ENCODE peak calls at places on chromosome 10, in eight cellular contexts. One of them, this sample, is unnamed.

GRCh38 chr10:99920486-99920885 is 89.3 kb downstream of the DNMBP start:
- DNase-seq in HCT116: no peak
- DNase-seq in PC-9: no peak
- DNase-seq in astrocyte of the spinal cord: no peak
- DNase-seq in uterus: no peak
- DNase-seq in upper lobe of right lung: no peak
- DNase-seq in fibroblast of pulmonary artery: no peak
- DNase-seq in breast epithelium: no peak
- DNase-seq in this sample: no peak

GRCh38 chr10:62755662-62756653 is 48.6 kb upstream of the ADO start:
- DNase-seq in PC-9: no peak
- DNase-seq in upper lobe of right lung: no peak
- DNase-seq in fibroblast of pulmonary artery: no peak
- DNase-seq in uterus: no peak
- DNase-seq in astrocyte of the spinal cord: no peak
- DNase-seq in HCT116: no peak
- DNase-seq in breast epithelium: no peak
- DNase-seq in this sample: no peak

GRCh38 chr10:124266468-124267230 is 152.1 kb downstream of the OAT start:
- DNase-seq in PC-9: no peak
- DNase-seq in breast epithelium: no peak
- DNase-seq in astrocyte of the spinal cord: no peak
- DNase-seq in fibroblast of pulmonary artery: no peak
- DNase-seq in uterus: no peak
- DNase-seq in HCT116: no peak
- DNase-seq in upper lobe of right lung: peak; percentile 51
- DNase-seq in this sample: no peak

GRCh38 chr10:30028006-30028441 is 31.4 kb downstream of the JCAD start:
- DNase-seq in astrocyte of the spinal cord: peak; percentile 41
- DNase-seq in PC-9: no peak
- DNase-seq in breast epithelium: no peak
- DNase-seq in uterus: peak; percentile 74
- DNase-seq in fibroblast of pulmonary artery: peak; percentile 51
- DNase-seq in HCT116: no peak
- DNase-seq in upper lobe of right lung: no peak
- DNase-seq in this sample: peak; percentile 34

GRCh38 chr10:122544493-122544892 is 16.1 kb upstream of the DMBT1 start:
- DNase-seq in breast epithelium: no peak
- DNase-seq in PC-9: no peak
- DNase-seq in uterus: no peak
- DNase-seq in HCT116: no peak
- DNase-seq in fibroblast of pulmonary artery: no peak
- DNase-seq in astrocyte of the spinal cord: no peak
- DNase-seq in upper lobe of right lung: no peak
- DNase-seq in this sample: no peak

GRCh38 chr10:82866424-82867020 is 991.5 kb downstream of the NRG3 start:
- DNase-seq in PC-9: no peak
- DNase-seq in breast epithelium: no peak
- DNase-seq in upper lobe of right lung: no peak
- DNase-seq in fibroblast of pulmonary artery: peak; percentile 76
- DNase-seq in uterus: no peak
- DNase-seq in astrocyte of the spinal cord: peak; percentile 53
- DNase-seq in HCT116: no peak
- DNase-seq in this sample: no peak

GRCh38 chr10:35353399-35353798 is 17.1 kb downstream of the CCNY start:
- DNase-seq in upper lobe of right lung: no peak
- DNase-seq in fibroblast of pulmonary artery: no peak
- DNase-seq in uterus: no peak
- DNase-seq in HCT116: no peak
- DNase-seq in breast epithelium: no peak
- DNase-seq in astrocyte of the spinal cord: no peak
- DNase-seq in PC-9: no peak
- DNase-seq in this sample: no peak

GRCh38 chr10:12656518-12657142 is 307.3 kb downstream of the CAMK1D start:
- DNase-seq in HCT116: peak; percentile 48
- DNase-seq in PC-9: no peak
- DNase-seq in upper lobe of right lung: no peak
- DNase-seq in fibroblast of pulmonary artery: peak; percentile 73
- DNase-seq in uterus: no peak
- DNase-seq in breast epithelium: no peak
- DNase-seq in astrocyte of the spinal cord: peak; percentile 75
- DNase-seq in this sample: peak; percentile 56

GRCh38 chr10:72229261-72230251 is 13.5 kb upstream of the ASCC1 start:
- DNase-seq in fibroblast of pulmonary artery: peak; percentile 73
- DNase-seq in breast epithelium: no peak
- DNase-seq in astrocyte of the spinal cord: peak; percentile 47
- DNase-seq in uterus: no peak
- DNase-seq in upper lobe of right lung: no peak
- DNase-seq in HCT116: no peak
- DNase-seq in PC-9: no peak
- DNase-seq in this sample: no peak

GRCh38 chr10:7512487-7512886 is 101.7 kb upstream of the SFMBT2 start:
- DNase-seq in astrocyte of the spinal cord: no peak
- DNase-seq in fibroblast of pulmonary artery: no peak
- DNase-seq in breast epithelium: no peak
- DNase-seq in uterus: no peak
- DNase-seq in upper lobe of right lung: no peak
- DNase-seq in HCT116: no peak
- DNase-seq in PC-9: no peak
- DNase-seq in this sample: no peak

GRCh38 chr10:7511612-7512011 is 100.8 kb upstream of the SFMBT2 start:
- DNase-seq in uterus: no peak
- DNase-seq in astrocyte of the spinal cord: no peak
- DNase-seq in fibroblast of pulmonary artery: no peak
- DNase-seq in upper lobe of right lung: no peak
- DNase-seq in PC-9: no peak
- DNase-seq in breast epithelium: no peak
- DNase-seq in HCT116: no peak
- DNase-seq in this sample: no peak

GRCh38 chr10:7506571-7506970 is 95.7 kb upstream of the SFMBT2 start:
- DNase-seq in HCT116: no peak
- DNase-seq in upper lobe of right lung: no peak
- DNase-seq in uterus: no peak
- DNase-seq in astrocyte of the spinal cord: no peak
- DNase-seq in breast epithelium: no peak
- DNase-seq in PC-9: no peak
- DNase-seq in fibroblast of pulmonary artery: no peak
- DNase-seq in this sample: no peak

GRCh38 chr10:7505196-7505595 is 94.4 kb upstream of the SFMBT2 start:
- DNase-seq in upper lobe of right lung: no peak
- DNase-seq in fibroblast of pulmonary artery: no peak
- DNase-seq in HCT116: no peak
- DNase-seq in breast epithelium: no peak
- DNase-seq in PC-9: no peak
- DNase-seq in astrocyte of the spinal cord: no peak
- DNase-seq in uterus: no peak
- DNase-seq in this sample: no peak

DNA sequence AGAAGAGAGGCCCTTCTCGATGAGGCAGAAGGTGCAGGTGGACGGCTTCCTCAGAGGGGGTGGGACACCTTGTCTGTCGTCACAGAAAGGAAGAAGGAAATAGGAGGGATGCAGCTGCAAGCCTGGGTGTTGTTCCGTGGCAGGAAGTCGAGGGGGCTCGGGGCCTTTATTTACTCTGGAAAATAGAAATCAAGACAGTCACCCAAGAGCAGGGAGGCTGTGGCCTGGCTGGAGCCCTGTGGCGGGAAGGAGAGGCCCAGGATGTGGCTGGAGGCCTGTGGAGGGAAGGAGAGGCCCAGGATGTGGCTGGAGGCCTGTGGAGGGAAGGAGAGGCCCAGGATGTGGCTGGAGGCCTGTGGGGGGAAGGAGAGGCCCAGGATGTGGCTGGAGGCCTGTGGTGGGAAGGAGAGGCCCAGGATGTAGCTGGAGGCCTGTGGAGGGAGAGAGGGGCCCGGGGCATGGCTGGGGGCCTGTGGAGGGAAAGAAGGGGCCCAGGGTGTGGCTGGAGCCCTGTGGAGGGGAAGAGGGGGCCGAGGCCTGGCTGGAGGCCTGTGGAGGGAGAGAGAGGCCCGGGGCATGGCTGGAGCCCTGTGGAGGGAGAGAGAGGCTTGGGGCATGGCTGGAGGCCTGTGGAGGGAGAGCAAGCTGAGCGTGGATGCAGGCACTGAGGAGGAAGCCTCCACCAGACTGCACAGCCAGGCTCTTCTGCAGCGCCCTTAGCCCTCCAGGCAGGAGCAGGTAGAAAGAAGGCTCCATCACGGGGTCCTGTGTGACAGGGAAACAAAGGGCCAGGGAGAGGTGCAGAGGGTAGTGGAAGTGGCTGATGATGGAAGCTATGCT is 97.3 kb upstream of the SFMBT2 start:
- DNase-seq in breast epithelium: no peak
- DNase-seq in fibroblast of pulmonary artery: no peak
- DNase-seq in uterus: no peak
- DNase-seq in HCT116: no peak
- DNase-seq in astrocyte of the spinal cord: no peak
- DNase-seq in PC-9: no peak
- DNase-seq in upper lobe of right lung: no peak
- DNase-seq in this sample: no peak
- TF ChIP-seq CTCF in breast epithelium: no peak
- TF ChIP-seq CTCF in fibroblast of pulmonary artery: no peak
- TF ChIP-seq CTCF in uterus: no peak
- TF ChIP-seq CTCF in HCT116: no peak
- TF ChIP-seq CTCF in astrocyte of the spinal cord: no peak
- TF ChIP-seq CTCF in PC-9: no peak
- TF ChIP-seq CTCF in upper lobe of right lung: no peak
- TF ChIP-seq CTCF in this sample: no peak

GRCh38 chr10:95337761-95338160 is 47.0 kb upstream of the PDLIM1 start:
- DNase-seq in upper lobe of right lung: no peak
- DNase-seq in fibroblast of pulmonary artery: no peak
- DNase-seq in PC-9: no peak
- DNase-seq in HCT116: no peak
- DNase-seq in breast epithelium: no peak
- DNase-seq in astrocyte of the spinal cord: no peak
- DNase-seq in uterus: no peak
- DNase-seq in this sample: no peak

GRCh38 chr10:95337354-95337753 is 46.6 kb upstream of the PDLIM1 start:
- DNase-seq in fibroblast of pulmonary artery: no peak
- DNase-seq in PC-9: no peak
- DNase-seq in upper lobe of right lung: no peak
- DNase-seq in HCT116: no peak
- DNase-seq in uterus: no peak
- DNase-seq in astrocyte of the spinal cord: no peak
- DNase-seq in breast epithelium: no peak
- DNase-seq in this sample: no peak

GRCh38 chr10:95339863-95340262 is 49.1 kb upstream of the PDLIM1 start:
- DNase-seq in uterus: no peak
- DNase-seq in fibroblast of pulmonary artery: no peak
- DNase-seq in astrocyte of the spinal cord: no peak
- DNase-seq in upper lobe of right lung: no peak
- DNase-seq in PC-9: no peak
- DNase-seq in HCT116: no peak
- DNase-seq in breast epithelium: no peak
- DNase-seq in this sample: no peak

GRCh38 chr10:95343573-95343972 is 52.8 kb upstream of the PDLIM1 start:
- DNase-seq in breast epithelium: no peak
- DNase-seq in uterus: no peak
- DNase-seq in upper lobe of right lung: no peak
- DNase-seq in astrocyte of the spinal cord: no peak
- DNase-seq in fibroblast of pulmonary artery: no peak
- DNase-seq in HCT116: no peak
- DNase-seq in PC-9: no peak
- DNase-seq in this sample: no peak

DNA sequence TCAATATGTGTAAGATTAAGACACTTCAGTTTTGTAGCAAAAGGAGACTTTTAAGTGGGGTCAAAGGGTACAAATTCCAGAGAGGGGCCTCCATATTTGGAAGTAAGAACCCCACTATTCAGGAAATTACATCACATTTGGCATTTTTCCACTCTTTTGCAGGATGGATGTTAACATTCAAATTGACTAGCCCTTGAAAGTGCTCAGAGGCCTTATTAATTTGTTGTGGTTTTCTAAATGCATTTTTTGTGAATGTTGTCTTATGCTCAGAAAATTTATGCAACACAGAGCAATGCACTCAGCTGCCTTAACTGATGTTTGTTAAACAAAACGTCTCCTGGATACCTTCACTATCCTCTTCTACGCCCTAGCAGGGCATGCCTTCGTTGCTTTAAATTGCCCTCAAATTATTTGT is 50.9 kb upstream of the PDLIM1 start:
- DNase-seq in breast epithelium: no peak
- DNase-seq in fibroblast of pulmonary artery: peak; percentile 85
- DNase-seq in astrocyte of the spinal cord: peak; percentile 47
- DNase-seq in uterus: no peak
- DNase-seq in PC-9: no peak
- DNase-seq in upper lobe of right lung: no peak
- DNase-seq in HCT116: no peak
- DNase-seq in this sample: no peak
- H3K4me3 ChIP-seq in breast epithelium: no peak overlapping the region
- H3K4me3 ChIP-seq in fibroblast of pulmonary artery: no peak overlapping the region
- H3K4me3 ChIP-seq in astrocyte of the spinal cord: no peak overlapping the region
- H3K4me3 ChIP-seq in uterus: no peak overlapping the region
- H3K4me3 ChIP-seq in PC-9: no peak overlapping the region
- H3K4me3 ChIP-seq in upper lobe of right lung: no peak overlapping the region
- H3K4me3 ChIP-seq in HCT116: no peak overlapping the region
- H3K4me3 ChIP-seq in this sample: no peak overlapping the region

GRCh38 chr10:2870654-2871053 is 196.7 kb upstream of the PFKP start:
- DNase-seq in breast epithelium: no peak
- DNase-seq in upper lobe of right lung: no peak
- DNase-seq in uterus: no peak
- DNase-seq in PC-9: no peak
- DNase-seq in HCT116: no peak
- DNase-seq in fibroblast of pulmonary artery: no peak
- DNase-seq in astrocyte of the spinal cord: no peak
- DNase-seq in this sample: no peak

GRCh38 chr10:2874963-2875362 is 192.4 kb upstream of the PFKP start:
- DNase-seq in uterus: no peak
- DNase-seq in breast epithelium: no peak
- DNase-seq in upper lobe of right lung: no peak
- DNase-seq in HCT116: no peak
- DNase-seq in fibroblast of pulmonary artery: no peak
- DNase-seq in PC-9: no peak
- DNase-seq in astrocyte of the spinal cord: no peak
- DNase-seq in this sample: no peak

GRCh38 chr10:2871673-2872219 is 195.6 kb upstream of the PFKP start:
- DNase-seq in HCT116: no peak
- DNase-seq in PC-9: no peak
- DNase-seq in upper lobe of right lung: no peak
- DNase-seq in uterus: no peak
- DNase-seq in astrocyte of the spinal cord: no peak
- DNase-seq in fibroblast of pulmonary artery: no peak
- DNase-seq in breast epithelium: no peak
- DNase-seq in this sample: no peak

GRCh38 chr10:2873769-2874168 is 193.6 kb upstream of the PFKP start:
- DNase-seq in fibroblast of pulmonary artery: no peak
- DNase-seq in astrocyte of the spinal cord: no peak
- DNase-seq in upper lobe of right lung: no peak
- DNase-seq in breast epithelium: no peak
- DNase-seq in HCT116: no peak
- DNase-seq in PC-9: no peak
- DNase-seq in uterus: no peak
- DNase-seq in this sample: no peak

GRCh38 chr10:2876032-2876431 is 191.3 kb upstream of the PFKP start:
- DNase-seq in breast epithelium: no peak
- DNase-seq in upper lobe of right lung: no peak
- DNase-seq in astrocyte of the spinal cord: no peak
- DNase-seq in fibroblast of pulmonary artery: no peak
- DNase-seq in PC-9: no peak
- DNase-seq in HCT116: no peak
- DNase-seq in uterus: no peak
- DNase-seq in this sample: no peak
- TF ChIP-seq CTCF in breast epithelium: no peak
- TF ChIP-seq CTCF in upper lobe of right lung: no peak
- TF ChIP-seq CTCF in astrocyte of the spinal cord: no peak
- TF ChIP-seq CTCF in fibroblast of pulmonary artery: no peak
- TF ChIP-seq CTCF in PC-9: no peak
- TF ChIP-seq CTCF in HCT116: no peak
- TF ChIP-seq CTCF in uterus: no peak
- TF ChIP-seq CTCF in this sample: no peak

GRCh38 chr10:132023092-132023811 is 41.5 kb upstream of the BNIP3 start:
- DNase-seq in fibroblast of pulmonary artery: peak; percentile 82
- DNase-seq in HCT116: peak; percentile 37
- DNase-seq in uterus: peak; percentile 64
- DNase-seq in upper lobe of right lung: peak; percentile 93
- DNase-seq in breast epithelium: peak; percentile 60
- DNase-seq in PC-9: peak; percentile 63
- DNase-seq in astrocyte of the spinal cord: peak; percentile 69
- DNase-seq in this sample: peak; percentile 36
- H3K4me3 ChIP-seq in fibroblast of pulmonary artery: peak overlapping the region; percentile 27
- H3K4me3 ChIP-seq in HCT116: peak overlapping the region; percentile 57
- H3K4me3 ChIP-seq in uterus: peak overlapping the region; percentile 11
- H3K4me3 ChIP-seq in upper lobe of right lung: peak overlapping the region; percentile 32
- H3K4me3 ChIP-seq in breast epithelium: peak overlapping the region; percentile 66
- H3K4me3 ChIP-seq in PC-9: no peak overlapping the region
- H3K4me3 ChIP-seq in astrocyte of the spinal cord: no peak overlapping the region
- H3K4me3 ChIP-seq in this sample: peak overlapping the region; percentile 41

This sample was measured in LNCaP clone FGC.